ENCODE peak calls at places on chromosomes 13 and 19, in seven cellular contexts. A is mammary epithelial cell, B is neural progenitor cell, M is GM12878, L is GM23248, G is H1, N is HCT116. U is an unnamed sample.
A peak's percentile ranks its signal among the peaks of the same experiment; 100 is the strongest.

GRCh38 chr13:72170571-72170970 is 303.6 kb upstream of the DACH1 start:
- DNase-seq in L (no peak), M (no peak), G (no peak), N (no peak), B (no peak), A (no peak), U (no peak)

GRCh38 chr19:42568006-42568405 is 26.7 kb downstream of the CEACAM8 start:
- DNase-seq in B (no peak), L (no peak), A (no peak), M (no peak), G (no peak), N (no peak), U (no peak)

GRCh38 chr19:35136977-35137702 is 1.5 kb upstream of the FXYD1 start:
- DNase-seq in L (peak; percentile 9), G (no peak), A (no peak), B (no peak), N (no peak), M (no peak), U (no peak)

GRCh38 chr19:8251025-8251472 is 41.9 kb downstream of the CERS4 start:
- DNase-seq in M (no peak), L (peak; percentile 60), N (no peak), A (peak; percentile 35), G (no peak), B (no peak), U (no peak)

GRCh38 chr19:6580313-6580712 is 10.6 kb downstream of the CD70 start:
- DNase-seq in B (no peak), L (peak; percentile 91), G (no peak), N (peak; percentile 77), M (no peak), A (peak; percentile 89), U (peak; percentile 55)

GRCh38 chr19:33175886-33176669 is 18.1 kb upstream of the LRP3 start:
- DNase-seq in B (peak; percentile 58), L (peak; percentile 64), A (peak; percentile 9), N (no peak), M (no peak), G (peak; percentile 55), U (peak; percentile 39)

GRCh38 chr13:27678306-27679040 is 56.8 kb downstream of the POLR1D start:
- DNase-seq in N (no peak), M (no peak), G (no peak), B (no peak), A (peak; percentile 85), L (no peak), U (no peak)

GRCh38 chr13:49625392-49626137 is 2.7 kb upstream of the ARL11 start:
- DNase-seq in A (no peak), M (no peak), G (no peak), B (no peak), N (no peak), L (no peak), U (peak; percentile 63)

GRCh38 chr13:35855531-35856019 is 275.6 kb downstream of the DCLK1 start:
- DNase-seq in M (no peak), A (peak; percentile 78), B (peak; percentile 48), N (peak; percentile 63), G (peak; percentile 66), L (peak; percentile 52), U (peak; percentile 76)

GRCh38 chr13:113182046-113182445 is 23.6 kb downstream of the PROZ start:
- DNase-seq in G (no peak), B (no peak), N (no peak), L (no peak), M (no peak), A (no peak), U (no peak)

GRCh38 chr19:6828306-6828697 is 55.8 kb downstream of the VAV1 start:
- DNase-seq in B (no peak), L (no peak), A (peak; percentile 16), N (peak; percentile 94), G (no peak), M (no peak), U (peak; percentile 84)

GRCh38 chr13:112843392-112844250 is 125.4 kb upstream of the MCF2L start:
- DNase-seq in N (no peak), L (no peak), A (no peak), B (no peak), M (no peak), G (no peak), U (no peak)

GRCh38 chr19:38224014-38224862 is at the start of gene DPF1:
- DNase-seq in A (peak; percentile 79), L (peak; percentile 87), N (peak; percentile 54), M (peak; percentile 17), G (peak; percentile 94), B (peak; percentile 93), U (peak; percentile 80)

GRCh38 chr19:13848811-13849241 is 28.1 kb upstream of the NANOS3 start:
- DNase-seq in A (no peak), N (no peak), L (no peak), G (no peak), M (no peak), B (no peak), U (no peak)
- H3K4me1 ChIP-seq in A (peaks cover 73% of the 10 kb centered on the region), N (peaks cover 99% of the 10 kb centered on the region), L (peaks cover 52% of the 10 kb centered on the region), G (peaks cover 16% of the 10 kb centered on the region), M (peaks cover 31% of the 10 kb centered on the region), B (peaks cover 14% of the 10 kb centered on the region), U (peaks cover 79% of the 10 kb centered on the region)

GRCh38 chr19:45717131-45717982 is 13.3 kb downstream of the FBXO46 start:
- DNase-seq in B (peak; percentile 100), A (peak; percentile 97), G (peak; percentile 97), M (peak; percentile 99), L (peak; percentile 100), N (peak; percentile 96), U (peak; percentile 99)

GRCh38 chr19:45715139-45715538 is 15.6 kb downstream of the FBXO46 start:
- DNase-seq in A (no peak), L (no peak), M (no peak), N (no peak), B (no peak), G (no peak), U (no peak)

GRCh38 chr19:45713141-45713540 is 17.6 kb downstream of the FBXO46 start:
- DNase-seq in A (no peak), L (no peak), N (no peak), G (no peak), B (no peak), M (no peak), U (no peak)

GRCh38 chr19:45716314-45717130 is 14.2 kb downstream of the FBXO46 start:
- DNase-seq in A (peak; percentile 50), N (no peak), M (no peak), G (no peak), B (peak; percentile 40), L (peak; percentile 61), U (peak; percentile 29)

DNA sequence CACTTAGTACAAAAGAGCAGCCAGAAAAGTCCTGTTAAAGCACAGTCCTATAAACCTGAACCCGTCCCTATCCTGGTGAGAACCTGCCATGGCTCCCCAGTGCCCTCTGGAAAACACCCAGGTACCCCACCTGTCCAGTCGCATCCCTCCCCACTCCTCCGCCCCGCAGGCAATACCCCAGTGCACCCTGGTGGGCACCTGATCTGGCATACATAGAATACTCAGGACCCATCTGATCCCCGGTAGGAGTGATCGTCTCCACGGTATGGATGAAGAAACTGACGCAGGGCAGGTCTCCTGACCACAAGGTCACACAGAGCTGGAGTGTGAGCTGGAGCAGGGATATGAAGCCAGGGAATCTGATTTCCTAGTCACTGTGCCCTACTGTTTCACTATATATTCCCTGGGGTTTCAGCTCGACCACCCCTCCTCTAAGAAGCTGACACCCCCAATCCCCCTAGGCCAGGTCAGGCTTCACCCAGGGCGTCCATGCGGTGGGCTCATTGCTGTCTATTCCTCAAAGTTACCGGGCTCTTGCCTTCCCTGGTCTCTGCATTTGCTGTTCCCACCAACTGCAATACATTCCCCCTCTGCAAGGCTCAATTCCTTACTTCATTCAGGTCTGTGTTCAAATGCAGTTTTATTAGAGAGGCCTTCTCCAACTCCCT is 12.6 kb downstream of the FBXO46 start:
- DNase-seq in N (no peak), L (no peak), G (no peak), A (no peak), B (peak; percentile 18), M (no peak), U (no peak)
- H2AFZ ChIP-seq in N (no peak overlapping the region), L (peak overlapping the region; percentile 79), G (no peak overlapping the region), A (peak overlapping the region; percentile 90), B (no peak overlapping the region), M (no peak overlapping the region), U (peak overlapping the region; percentile 34)

GRCh38 chr13:110274687-110275086 is 32.3 kb downstream of the COL4A1 start:
- DNase-seq in N (no peak), M (no peak), L (peak; percentile 18), G (peak; percentile 45), B (peak; percentile 38), A (no peak), U (no peak)

GRCh38 chr13:110278859-110279258 is 28.1 kb downstream of the COL4A1 start:
- DNase-seq in B (no peak), M (no peak), L (no peak), N (no peak), A (no peak), G (no peak), U (no peak)

GRCh38 chr13:110277357-110277950 is 29.5 kb downstream of the COL4A1 start:
- DNase-seq in M (no peak), B (no peak), A (no peak), N (no peak), G (no peak), L (no peak), U (no peak)

GRCh38 chr13:110275931-110276552 is 30.9 kb downstream of the COL4A1 start:
- DNase-seq in N (no peak), B (no peak), M (no peak), L (no peak), G (no peak), A (no peak), U (no peak)

DNA sequence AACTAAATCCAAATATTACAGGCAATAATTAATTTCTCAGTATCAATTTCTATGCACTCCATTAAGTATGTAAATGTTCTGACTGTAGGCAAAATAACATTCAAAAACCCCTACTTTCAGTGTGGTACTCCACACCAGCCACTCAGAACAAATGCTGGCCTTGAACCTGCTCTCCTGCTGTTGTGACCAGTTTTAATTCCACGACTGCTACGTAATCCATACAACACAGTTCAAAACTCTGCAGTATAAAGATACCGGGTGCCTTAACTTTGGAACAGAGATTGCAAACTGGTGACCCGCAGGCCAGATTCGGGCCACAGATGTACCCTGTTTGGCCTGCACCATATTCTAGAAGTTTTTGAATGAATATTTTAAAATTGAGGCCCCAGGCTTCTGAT is 30.4 kb downstream of the COL4A1 start:
- DNase-seq in G (no peak), A (no peak), N (no peak), M (no peak), B (no peak), L (no peak), U (no peak)
- H3K79me2 ChIP-seq in G (no peaks in the 10 kb centered on the region), A (peaks cover 43% of the 10 kb centered on the region), N (no peaks in the 10 kb centered on the region), M (no peaks in the 10 kb centered on the region), B (peaks cover 4% of the 10 kb centered on the region), L (peaks cover 33% of the 10 kb centered on the region), U (no peaks in the 10 kb centered on the region)

GRCh38 chr13:110303644-110304043 is 3.3 kb downstream of the COL4A1 start:
- DNase-seq in N (no peak), A (no peak), B (no peak), G (no peak), M (no peak), L (no peak), U (no peak)
- H3K4me1 ChIP-seq in N (no peaks in the 10 kb centered on the region), A (peaks cover 24% of the 10 kb centered on the region), B (peaks cover 33% of the 10 kb centered on the region), G (peaks cover 10% of the 10 kb centered on the region), M (no peaks in the 10 kb centered on the region), L (peaks cover 44% of the 10 kb centered on the region), U (peaks cover 26% of the 10 kb centered on the region)

GRCh38 chr13:70703755-70704154 is 595.5 kb upstream of the KLHL1 start:
- DNase-seq in B (no peak), M (no peak), G (no peak), L (no peak), A (no peak), N (no peak), U (no peak)

DNA sequence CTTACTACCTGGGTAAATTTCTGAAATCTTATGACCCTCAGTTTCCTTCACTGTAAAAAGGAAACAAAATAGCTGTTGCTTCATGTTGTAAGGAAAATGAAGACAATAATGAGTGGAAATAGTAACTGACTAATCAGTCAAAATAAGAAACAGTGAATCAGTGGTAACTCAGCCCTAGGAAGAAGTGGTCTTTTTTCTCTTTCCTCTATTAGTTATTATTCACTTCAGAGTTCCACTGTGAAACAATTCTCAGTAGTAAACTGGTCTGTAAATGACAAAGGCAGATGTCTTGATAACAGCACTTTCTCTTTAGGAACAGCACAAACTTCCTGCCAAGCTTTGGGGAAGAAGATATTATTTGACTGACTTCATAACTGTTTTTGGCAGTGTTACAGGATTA is 600.5 kb upstream of the KLHL1 start:
- DNase-seq in G (no peak), M (no peak), N (no peak), A (no peak), B (no peak), L (no peak), U (no peak)
- H2AFZ ChIP-seq in G (no peak overlapping the region), M (no peak overlapping the region), N (no peak overlapping the region), A (no peak overlapping the region), B (peak overlapping the region; percentile 34), L (no peak overlapping the region), U (no peak overlapping the region)

U was measured in PC-9.